ENCODE peak calls at places on chromosomes 12 and 14, in seven cellular contexts. One of them, this sample, is unnamed. For H3K36me3, the result is how much of the 10 kb centered on the place peaks cover.

GRCh38 chr12:132490481-132491348 is 764 bp downstream of the FBRSL1 start:
- DNase-seq in aorta: no peak
- DNase-seq in endodermal cell: peak
- DNase-seq in left ventricle myocardium inferior: no peak
- DNase-seq in tibial artery: no peak
- DNase-seq in GM23248: peak
- DNase-seq in upper lobe of right lung: no peak
- DNase-seq in this sample: no peak

GRCh38 chr14:96151242-96151641 is 53.4 kb upstream of the BDKRB2 start:
- DNase-seq in aorta: no peak
- DNase-seq in endodermal cell: peak
- DNase-seq in left ventricle myocardium inferior: no peak
- DNase-seq in tibial artery: no peak
- DNase-seq in GM23248: no peak
- DNase-seq in upper lobe of right lung: no peak
- DNase-seq in this sample: no peak

GRCh38 chr14:24806061-24806678 is 172.2 kb upstream of the GZMB start:
- DNase-seq in aorta: peak
- DNase-seq in endodermal cell: peak
- DNase-seq in left ventricle myocardium inferior: peak
- DNase-seq in tibial artery: peak
- DNase-seq in GM23248: peak
- DNase-seq in upper lobe of right lung: peak
- DNase-seq in this sample: no peak

GRCh38 chr12:13101854-13102375 is 1.6 kb downstream of the GSG1 start:
- DNase-seq in aorta: no peak
- DNase-seq in endodermal cell: no peak
- DNase-seq in left ventricle myocardium inferior: no peak
- DNase-seq in tibial artery: no peak
- DNase-seq in GM23248: peak
- DNase-seq in upper lobe of right lung: no peak
- DNase-seq in this sample: no peak

GRCh38 chr14:58923751-58924405 is 264.6 kb upstream of the DAAM1 start:
- DNase-seq in aorta: no peak
- DNase-seq in endodermal cell: peak
- DNase-seq in left ventricle myocardium inferior: no peak
- DNase-seq in tibial artery: no peak
- DNase-seq in GM23248: no peak
- DNase-seq in upper lobe of right lung: no peak
- DNase-seq in this sample: no peak

GRCh38 chr12:107497231-107497630 is 188.4 kb upstream of the PWP1 start:
- DNase-seq in aorta: no peak
- DNase-seq in endodermal cell: no peak
- DNase-seq in left ventricle myocardium inferior: no peak
- DNase-seq in tibial artery: no peak
- DNase-seq in GM23248: no peak
- DNase-seq in upper lobe of right lung: no peak
- DNase-seq in this sample: no peak

GRCh38 chr12:27018071-27018470 is 3.9 kb upstream of the TM7SF3 start:
- DNase-seq in aorta: no peak
- DNase-seq in endodermal cell: no peak
- DNase-seq in left ventricle myocardium inferior: no peak
- DNase-seq in tibial artery: no peak
- DNase-seq in GM23248: no peak
- DNase-seq in upper lobe of right lung: no peak
- DNase-seq in this sample: no peak

GRCh38 chr14:44040561-44040960 is 466.5 kb downstream of the FSCB start:
- DNase-seq in aorta: no peak
- DNase-seq in endodermal cell: peak
- DNase-seq in left ventricle myocardium inferior: no peak
- DNase-seq in tibial artery: no peak
- DNase-seq in GM23248: no peak
- DNase-seq in upper lobe of right lung: no peak
- DNase-seq in this sample: no peak

GRCh38 chr12:46300906-46301305 is 32.1 kb upstream of the SLC38A1 start:
- DNase-seq in aorta: no peak
- DNase-seq in endodermal cell: no peak
- DNase-seq in left ventricle myocardium inferior: peak
- DNase-seq in tibial artery: no peak
- DNase-seq in GM23248: no peak
- DNase-seq in upper lobe of right lung: no peak
- DNase-seq in this sample: peak

GRCh38 chr14:63991833-63992232 is 139.0 kb downstream of the SYNE2 start:
- DNase-seq in aorta: no peak
- DNase-seq in endodermal cell: no peak
- DNase-seq in left ventricle myocardium inferior: no peak
- DNase-seq in tibial artery: no peak
- DNase-seq in GM23248: no peak
- DNase-seq in upper lobe of right lung: no peak
- DNase-seq in this sample: no peak

DNA sequence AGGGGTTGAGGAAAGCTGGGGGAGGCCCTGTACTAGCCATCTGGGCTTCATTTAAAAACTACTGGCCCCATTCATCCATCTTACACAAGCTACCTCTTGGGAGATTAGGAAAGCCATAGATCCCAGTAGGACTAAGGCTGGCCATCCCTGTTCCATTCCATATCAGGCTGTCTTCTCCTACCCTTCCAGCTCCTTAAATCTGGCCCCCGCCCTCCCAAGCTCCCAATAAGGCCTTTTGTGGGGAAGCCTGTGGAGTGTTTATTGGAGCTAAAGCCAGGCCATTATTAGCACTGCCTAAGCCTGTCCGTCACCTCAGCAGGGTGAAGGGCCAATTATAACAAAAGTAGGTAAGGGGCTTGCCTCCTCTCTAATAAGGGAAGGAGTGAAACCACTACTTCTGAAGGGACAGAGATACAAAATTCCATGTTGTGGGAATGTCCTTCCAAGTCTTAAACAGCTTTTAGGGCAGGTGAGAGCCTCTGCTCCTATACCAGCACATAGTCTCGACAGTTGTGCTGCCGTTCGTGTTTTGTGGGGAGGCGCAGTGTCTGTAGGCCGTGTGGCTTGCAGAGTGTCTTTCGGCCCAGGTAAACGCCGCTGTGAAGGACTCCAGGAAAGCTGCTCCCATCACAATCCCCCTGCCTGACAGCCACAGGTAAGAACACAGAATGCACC is 3.7 kb downstream of the MYL6 start:
- DNase-seq in aorta: no peak
- DNase-seq in endodermal cell: peak
- DNase-seq in left ventricle myocardium inferior: no peak
- DNase-seq in tibial artery: no peak
- DNase-seq in GM23248: peak
- DNase-seq in upper lobe of right lung: no peak
- DNase-seq in this sample: no peak
- H3K36me3 ChIP-seq in aorta: under half
- H3K36me3 ChIP-seq in endodermal cell: half or more
- H3K36me3 ChIP-seq in left ventricle myocardium inferior: half or more
- H3K36me3 ChIP-seq in tibial artery: half or more
- H3K36me3 ChIP-seq in GM23248: under half
- H3K36me3 ChIP-seq in upper lobe of right lung: half or more
- H3K36me3 ChIP-seq in this sample: half or more

DNA sequence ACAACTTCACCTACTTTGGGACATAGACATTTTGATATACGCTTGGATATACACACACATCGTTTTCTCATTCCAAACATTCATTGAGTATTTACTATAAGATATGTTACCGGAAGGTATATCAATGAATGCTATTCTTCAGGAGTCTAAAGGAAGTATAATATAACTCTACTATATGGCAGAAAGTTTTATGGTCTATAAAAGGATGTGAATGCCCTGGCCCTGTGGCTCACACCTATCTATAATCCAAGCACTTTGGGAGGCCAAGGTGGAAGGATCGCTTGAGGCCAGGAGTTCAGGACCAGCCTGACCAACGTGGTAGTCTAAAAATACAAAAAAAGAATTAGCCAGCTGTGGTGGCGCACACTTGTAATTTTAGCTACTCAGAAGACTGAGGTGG is 5.6 kb downstream of the NRIP2 start:
- DNase-seq in aorta: no peak
- DNase-seq in endodermal cell: no peak
- DNase-seq in left ventricle myocardium inferior: no peak
- DNase-seq in tibial artery: no peak
- DNase-seq in GM23248: no peak
- DNase-seq in upper lobe of right lung: no peak
- DNase-seq in this sample: no peak
- H3K36me3 ChIP-seq in aorta: under half
- H3K36me3 ChIP-seq in endodermal cell: under half
- H3K36me3 ChIP-seq in left ventricle myocardium inferior: half or more
- H3K36me3 ChIP-seq in tibial artery: half or more
- H3K36me3 ChIP-seq in GM23248: under half
- H3K36me3 ChIP-seq in upper lobe of right lung: under half
- H3K36me3 ChIP-seq in this sample: under half

GRCh38 chr14:104772707-104773504 is 20.0 kb downstream of the SIVA1 start:
- DNase-seq in aorta: no peak
- DNase-seq in endodermal cell: no peak
- DNase-seq in left ventricle myocardium inferior: no peak
- DNase-seq in tibial artery: no peak
- DNase-seq in GM23248: no peak
- DNase-seq in upper lobe of right lung: no peak
- DNase-seq in this sample: no peak

GRCh38 chr14:104771918-104772706 is 19.2 kb downstream of the SIVA1 start:
- DNase-seq in aorta: no peak
- DNase-seq in endodermal cell: no peak
- DNase-seq in left ventricle myocardium inferior: no peak
- DNase-seq in tibial artery: no peak
- DNase-seq in GM23248: no peak
- DNase-seq in upper lobe of right lung: no peak
- DNase-seq in this sample: no peak

GRCh38 chr14:104774453-104775072 is 21.0 kb downstream of the AKT1 start:
- DNase-seq in aorta: no peak
- DNase-seq in endodermal cell: no peak
- DNase-seq in left ventricle myocardium inferior: no peak
- DNase-seq in tibial artery: no peak
- DNase-seq in GM23248: no peak
- DNase-seq in upper lobe of right lung: peak
- DNase-seq in this sample: no peak

GRCh38 chr14:104775073-104775489 is 20.5 kb downstream of the AKT1 start:
- DNase-seq in aorta: no peak
- DNase-seq in endodermal cell: no peak
- DNase-seq in left ventricle myocardium inferior: no peak
- DNase-seq in tibial artery: no peak
- DNase-seq in GM23248: no peak
- DNase-seq in upper lobe of right lung: no peak
- DNase-seq in this sample: no peak

DNA sequence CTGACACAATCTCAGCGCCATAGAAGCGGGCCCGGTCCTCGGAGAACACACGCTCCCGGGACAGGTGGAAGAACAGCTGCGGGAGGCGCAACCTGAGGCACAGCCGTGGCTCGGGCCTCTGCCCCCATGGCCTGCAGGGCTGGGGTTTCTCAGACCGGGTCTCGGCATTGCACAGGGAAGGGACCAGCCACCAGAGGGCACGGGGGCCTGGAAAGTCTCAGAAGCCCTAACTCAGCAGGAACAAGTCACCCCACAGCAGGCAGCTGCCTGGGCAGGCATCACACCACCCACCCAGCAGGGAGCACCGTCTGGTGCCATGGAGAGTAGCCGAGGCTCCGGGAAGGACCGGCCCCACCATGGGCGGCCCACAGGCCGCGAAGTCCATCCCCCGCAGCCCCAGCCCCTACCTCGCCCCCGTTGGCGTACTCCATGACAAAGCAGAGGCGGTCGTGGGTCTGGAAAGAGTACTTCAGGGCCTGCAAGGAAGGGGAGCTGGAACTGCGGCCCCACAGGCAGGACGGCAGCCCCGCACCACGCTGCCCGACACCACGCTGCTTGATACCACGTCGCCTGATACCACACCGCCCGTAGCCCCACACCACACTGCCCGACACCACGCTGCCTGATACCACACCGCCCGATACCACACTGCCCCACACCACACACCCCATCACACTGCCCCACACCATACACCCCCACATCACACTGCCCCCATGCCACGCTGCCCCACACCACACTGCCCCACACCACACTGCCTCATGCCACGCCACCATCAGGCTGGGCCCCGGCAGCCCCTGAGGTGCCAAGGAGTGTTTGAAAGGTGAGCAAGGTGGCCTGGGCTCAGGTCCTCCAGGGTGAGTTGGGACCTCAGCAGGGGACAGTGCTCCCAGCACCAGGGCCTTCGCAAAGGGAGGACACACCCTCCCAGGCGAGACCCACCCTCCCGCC is 20.8 kb downstream of the SIVA1 start:
- DNase-seq in aorta: no peak
- DNase-seq in endodermal cell: no peak
- DNase-seq in left ventricle myocardium inferior: no peak
- DNase-seq in tibial artery: no peak
- DNase-seq in GM23248: no peak
- DNase-seq in upper lobe of right lung: no peak
- DNase-seq in this sample: no peak
- H3K36me3 ChIP-seq in aorta: under half
- H3K36me3 ChIP-seq in endodermal cell: half or more
- H3K36me3 ChIP-seq in left ventricle myocardium inferior: half or more
- H3K36me3 ChIP-seq in tibial artery: half or more
- H3K36me3 ChIP-seq in GM23248: under half
- H3K36me3 ChIP-seq in upper lobe of right lung: half or more
- H3K36me3 ChIP-seq in this sample: under half

GRCh38 chr12:88163371-88163770 is 21.3 kb downstream of the TMTC3 start:
- DNase-seq in aorta: no peak
- DNase-seq in endodermal cell: no peak
- DNase-seq in left ventricle myocardium inferior: no peak
- DNase-seq in tibial artery: no peak
- DNase-seq in GM23248: no peak
- DNase-seq in upper lobe of right lung: no peak
- DNase-seq in this sample: no peak
- H3K36me3 ChIP-seq in aorta: under half
- H3K36me3 ChIP-seq in endodermal cell: half or more
- H3K36me3 ChIP-seq in left ventricle myocardium inferior: half or more
- H3K36me3 ChIP-seq in tibial artery: half or more
- H3K36me3 ChIP-seq in GM23248: under half
- H3K36me3 ChIP-seq in upper lobe of right lung: under half
- H3K36me3 ChIP-seq in this sample: under half

This sample was measured in gastrocnemius medialis.